ENCODE peak calls at places on chromosomes 5 and 9, in five cellular contexts. H, F, W, Z and E are unnamed samples.
A peak's percentile ranks its signal among the peaks of the same experiment; 100 is the strongest.

GRCh38 chr5:61048534-61048933 is 103.5 kb downstream of the NDUFAF2 start:
- DNase-seq in H (no peak), Z (no peak), W (peak; percentile 6), F (no peak), E (no peak)

GRCh38 chr5:158716668-158717067 is 383.0 kb downstream of the EBF1 start:
- DNase-seq in F (no peak), H (no peak), W (no peak), Z (no peak), E (no peak)

GRCh38 chr5:35857004-35857345 is 284 bp downstream of the IL7R start:
- DNase-seq in F (no peak), W (no peak), H (no peak), Z (no peak), E (no peak)

GRCh38 chr5:8756498-8757084 is 789.3 kb downstream of the SEMA5A start:
- DNase-seq in W (peak; percentile 9), Z (no peak), F (peak; percentile 8), H (no peak), E (no peak)

GRCh38 chr5:112681481-112681908 is 56.2 kb upstream of the APC start:
- DNase-seq in W (no peak), H (no peak), Z (no peak), F (no peak), E (no peak)

GRCh38 chr5:122401991-122402710 is 90.1 kb downstream of the SNCAIP start:
- DNase-seq in H (no peak), Z (no peak), F (no peak), W (no peak), E (no peak)

GRCh38 chr5:14917719-14918118 is 46.1 kb upstream of the ANKH start:
- DNase-seq in W (no peak), F (no peak), H (no peak), Z (no peak), E (peak; percentile 32)

GRCh38 chr5:62029303-62029702 is 276.7 kb upstream of the KIF2A start:
- DNase-seq in Z (no peak), H (no peak), F (no peak), W (peak; percentile 47), E (no peak)

DNA sequence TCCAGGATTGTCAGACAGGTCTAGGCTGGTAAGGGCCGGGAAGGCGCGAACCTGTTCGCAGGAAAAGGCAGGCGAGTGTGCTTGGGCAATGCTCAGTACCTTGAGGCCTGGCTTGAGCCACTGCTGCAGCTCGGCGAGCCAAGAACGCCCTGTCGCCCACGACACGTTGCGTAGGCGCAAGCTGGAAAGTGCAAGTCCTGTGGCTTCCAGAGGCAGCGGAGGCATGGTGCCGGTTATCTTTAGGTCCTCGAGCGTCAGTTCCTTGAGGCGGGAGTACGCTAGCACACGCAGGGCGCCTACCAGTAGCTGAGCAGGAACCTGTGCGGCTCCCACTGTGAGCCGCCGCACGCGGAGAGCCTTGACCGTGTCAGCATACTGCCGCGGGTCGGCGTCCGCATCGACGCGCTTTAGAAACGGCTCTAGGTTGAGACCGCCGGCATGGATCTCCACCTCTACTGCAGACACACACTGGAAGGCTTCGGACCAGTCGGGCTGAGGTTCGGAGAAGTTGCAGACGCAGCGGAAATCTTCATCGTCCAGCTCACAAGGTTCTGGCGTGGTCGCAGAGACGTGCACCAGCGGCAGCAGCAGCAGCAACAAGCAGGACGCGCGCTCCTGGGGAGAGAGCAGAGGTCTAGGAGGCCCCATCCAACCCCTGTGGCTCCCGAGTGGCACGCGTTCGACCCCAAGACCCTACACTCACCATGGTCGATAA is 452 bp downstream of the CD14 start:
- DNase-seq in W (no peak), H (peak; percentile 89), F (peak; percentile 63), Z (peak; percentile 66), E (peak; percentile 25)
- TF ChIP-seq POLR2A in W (no peak), H (no peak), F (no peak), Z (peak; percentile 47), E (no peak)

DNA sequence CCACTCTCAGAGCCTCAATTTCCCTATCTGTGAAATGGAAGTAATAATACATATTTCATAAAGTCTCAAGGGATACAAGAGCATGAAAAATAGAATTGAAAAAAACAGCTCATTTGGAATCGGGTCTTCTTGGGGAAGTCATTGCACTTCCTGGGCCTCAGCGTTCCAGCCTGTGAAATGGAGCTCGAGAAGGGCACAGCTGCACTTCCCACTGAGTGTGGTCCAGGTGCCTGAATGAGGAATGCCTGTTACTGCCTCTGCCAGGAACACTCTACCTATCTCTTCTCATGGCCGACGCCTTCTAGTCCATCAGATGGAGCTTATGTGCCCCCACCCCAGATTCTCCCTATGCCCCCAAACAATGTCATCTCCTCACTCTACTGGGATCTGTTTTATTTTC is 924 bp upstream of the NEURL1B start:
- DNase-seq in Z (no peak), F (no peak), H (no peak), W (no peak), E (no peak)
- H3K4me3 ChIP-seq in Z (no peak overlapping the region), F (no peak overlapping the region), H (no peak overlapping the region), W (no peak overlapping the region), E (peak overlapping the region; percentile 91)

GRCh38 chr9:127928232-127929043 is 2.1 kb downstream of the PIP5KL1 start:
- DNase-seq in Z (no peak), H (no peak), W (peak; percentile 52), F (no peak), E (no peak)
- TF ChIP-seq POLR2A in Z (no peak), H (no peak), W (no peak), F (no peak), E (no peak)

DNA sequence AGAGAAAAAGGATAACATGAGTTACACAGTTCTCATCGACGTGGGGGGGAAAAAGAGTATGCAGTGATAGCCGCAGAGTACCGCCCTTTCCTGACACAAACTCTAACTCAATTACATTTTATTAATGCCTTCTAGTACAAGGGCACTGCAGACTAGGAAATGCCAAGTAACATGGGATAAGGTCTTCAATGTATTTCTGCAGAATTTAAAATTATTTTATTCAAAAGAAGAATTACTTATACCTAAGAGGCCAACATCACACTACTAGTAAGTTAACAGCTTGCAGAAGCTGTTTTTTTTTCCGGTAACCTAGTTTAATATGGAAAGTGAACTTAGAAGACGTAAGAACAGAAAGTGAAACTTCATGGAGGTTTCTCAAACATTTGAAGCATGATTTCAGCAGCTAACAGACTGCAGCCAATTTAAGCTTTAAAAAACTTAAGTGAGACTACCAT is 3.9 kb downstream of the SETX start:
- DNase-seq in F (no peak), W (no peak), Z (no peak), H (no peak), E (no peak)
- H3K4me3 ChIP-seq in F (no peak overlapping the region), W (no peak overlapping the region), Z (no peak overlapping the region), H (no peak overlapping the region), E (peak overlapping the region; percentile 11)

DNA sequence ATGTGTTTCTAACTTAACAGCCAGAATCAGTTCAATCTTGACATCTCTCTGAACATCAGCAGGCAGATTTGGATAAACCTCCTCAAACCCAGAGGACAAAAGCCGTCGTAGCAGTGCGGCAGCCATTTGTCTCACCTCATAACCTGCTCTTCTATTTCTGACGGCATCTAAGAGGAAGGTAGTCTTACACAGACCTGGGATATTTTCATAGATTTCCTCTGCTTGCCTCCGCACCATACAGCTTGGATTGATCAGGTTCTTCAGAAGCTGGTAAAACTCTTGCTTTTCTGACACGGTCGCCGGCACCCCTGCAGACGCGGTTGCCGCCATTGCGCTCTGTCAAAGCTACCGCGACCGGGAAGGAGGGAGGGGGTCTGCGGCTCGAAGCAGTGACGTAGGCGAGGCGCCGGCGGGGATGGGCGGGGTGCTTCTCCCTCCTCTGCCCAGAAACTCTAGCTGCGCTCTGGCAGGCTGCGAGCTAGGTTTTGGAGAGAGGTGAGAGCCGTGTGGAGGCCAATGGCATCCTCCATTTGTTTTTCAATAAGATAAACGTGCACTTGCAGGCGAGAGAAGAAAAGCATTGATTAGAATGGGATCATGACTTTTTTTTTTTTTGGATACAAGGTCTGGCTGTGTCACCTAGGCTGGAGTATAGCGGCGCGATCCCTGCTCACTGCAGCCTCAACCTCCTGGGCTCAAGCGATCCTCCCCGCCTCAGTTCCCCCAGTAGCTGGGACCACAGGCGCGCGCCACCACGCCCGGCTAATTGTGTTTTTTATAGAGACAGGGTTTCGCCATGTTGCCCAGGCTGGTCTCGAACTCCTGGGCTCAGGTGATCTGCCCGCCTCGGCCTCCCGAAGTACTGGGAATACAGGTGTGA is at the start of gene RANBP6:
- DNase-seq in Z (peak; percentile 86), W (peak; percentile 86), F (peak; percentile 94), H (peak; percentile 98), E (peak; percentile 78)
- TF ChIP-seq POLR2A in Z (peak; percentile 68), W (peak; percentile 77), F (peak; percentile 75), H (no peak), E (peak; percentile 10)

GRCh38 chr5:133882107-133882695 is 86.2 kb downstream of the C5orf15 start:
- DNase-seq in F (no peak), W (no peak), H (no peak), Z (no peak), E (no peak)
- H3K4me3 ChIP-seq in F (no peak overlapping the region), W (no peak overlapping the region), H (no peak overlapping the region), Z (no peak overlapping the region), E (no peak overlapping the region)

GRCh38 chr9:130651752-130652151 is 12.6 kb upstream of the PRDM12 start:
- DNase-seq in H (no peak), Z (no peak), F (no peak), W (no peak), E (no peak)

DNA sequence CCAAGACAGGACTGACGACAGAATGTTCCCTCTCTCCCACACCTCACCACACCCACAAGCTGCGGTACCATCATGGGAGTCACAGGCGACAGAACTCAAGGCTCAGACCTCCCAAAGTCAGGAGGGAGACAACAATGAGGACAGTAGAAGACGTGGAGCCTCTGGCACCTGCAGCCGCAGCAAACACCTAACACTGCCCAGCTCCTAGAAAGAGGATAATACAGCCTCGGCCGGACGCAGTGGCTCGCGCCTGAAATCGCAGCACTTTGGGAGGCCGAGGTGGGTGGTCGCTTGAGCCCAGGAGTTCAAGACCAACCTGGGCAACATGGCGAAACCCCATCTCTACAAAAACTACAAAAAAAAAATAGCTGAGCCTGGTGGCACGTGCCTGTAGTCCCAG is 13.2 kb upstream of the PRDM12 start:
- DNase-seq in Z (no peak), W (no peak), F (no peak), H (no peak), E (no peak)
- TF ChIP-seq POLR2A in Z (no peak), W (no peak), F (no peak), H (no peak), E (no peak)